ENCODE peak calls at places on chromosome 4, in nine cellular contexts. One of them, this sample, is unnamed.

GRCh38 chr4:47213539-47213938 is 182.2 kb downstream of the GABRB1 start:
- DNase-seq in ovary: no peak
- DNase-seq in Caco-2: no peak
- DNase-seq in OCI-LY7: no peak
- DNase-seq in endodermal cell: no peak
- DNase-seq in A549: no peak
- DNase-seq in neural progenitor cell: no peak
- DNase-seq in prostate gland: no peak
- DNase-seq in astrocyte of the spinal cord: no peak
- DNase-seq in this sample: no peak

GRCh38 chr4:15654556-15655222 is 468 bp downstream of the FBXL5 start:
- DNase-seq in ovary: peak; percentile 69
- DNase-seq in Caco-2: peak; percentile 59
- DNase-seq in OCI-LY7: peak; percentile 62
- DNase-seq in endodermal cell: peak; percentile 77
- DNase-seq in A549: peak; percentile 19
- DNase-seq in neural progenitor cell: peak; percentile 86
- DNase-seq in prostate gland: peak; percentile 55
- DNase-seq in astrocyte of the spinal cord: peak; percentile 46
- DNase-seq in this sample: no peak

GRCh38 chr4:47650584-47651130 is 165.6 kb downstream of the ATP10D start:
- DNase-seq in ovary: no peak
- DNase-seq in Caco-2: no peak
- DNase-seq in OCI-LY7: no peak
- DNase-seq in endodermal cell: no peak
- DNase-seq in A549: no peak
- DNase-seq in neural progenitor cell: no peak
- DNase-seq in prostate gland: no peak
- DNase-seq in astrocyte of the spinal cord: peak; percentile 59
- DNase-seq in this sample: no peak

GRCh38 chr4:130524057-130524456 is 1428.1 kb downstream of the C4orf33 start:
- DNase-seq in ovary: no peak
- DNase-seq in Caco-2: no peak
- DNase-seq in OCI-LY7: peak; percentile 3
- DNase-seq in endodermal cell: no peak
- DNase-seq in A549: no peak
- DNase-seq in neural progenitor cell: no peak
- DNase-seq in prostate gland: no peak
- DNase-seq in astrocyte of the spinal cord: no peak
- DNase-seq in this sample: no peak

GRCh38 chr4:166602068-166602467 is 632.2 kb downstream of the SPOCK3 start:
- DNase-seq in ovary: no peak
- DNase-seq in Caco-2: no peak
- DNase-seq in OCI-LY7: no peak
- DNase-seq in endodermal cell: peak; percentile 37
- DNase-seq in A549: no peak
- DNase-seq in neural progenitor cell: no peak
- DNase-seq in prostate gland: no peak
- DNase-seq in astrocyte of the spinal cord: no peak
- DNase-seq in this sample: no peak

GRCh38 chr4:114615435-114615834 is 16.8 kb downstream of the UGT8 start:
- DNase-seq in ovary: no peak
- DNase-seq in Caco-2: no peak
- DNase-seq in OCI-LY7: no peak
- DNase-seq in endodermal cell: no peak
- DNase-seq in A549: no peak
- DNase-seq in neural progenitor cell: no peak
- DNase-seq in prostate gland: no peak
- DNase-seq in astrocyte of the spinal cord: no peak
- DNase-seq in this sample: peak; percentile 51

GRCh38 chr4:107719211-107719926 is 665 bp downstream of the PAPSS1 start:
- DNase-seq in ovary: no peak
- DNase-seq in Caco-2: no peak
- DNase-seq in OCI-LY7: peak; percentile 55
- DNase-seq in endodermal cell: peak; percentile 86
- DNase-seq in A549: peak; percentile 20
- DNase-seq in neural progenitor cell: no peak
- DNase-seq in prostate gland: peak; percentile 22
- DNase-seq in astrocyte of the spinal cord: peak; percentile 50
- DNase-seq in this sample: no peak

GRCh38 chr4:48368389-48368788 is 27.1 kb downstream of the SLAIN2 start:
- DNase-seq in ovary: no peak
- DNase-seq in Caco-2: no peak
- DNase-seq in OCI-LY7: no peak
- DNase-seq in endodermal cell: no peak
- DNase-seq in A549: no peak
- DNase-seq in neural progenitor cell: no peak
- DNase-seq in prostate gland: no peak
- DNase-seq in astrocyte of the spinal cord: no peak
- DNase-seq in this sample: no peak

GRCh38 chr4:8235686-8236085 is 33.9 kb upstream of the HTRA3 start:
- DNase-seq in ovary: no peak
- DNase-seq in Caco-2: no peak
- DNase-seq in OCI-LY7: no peak
- DNase-seq in endodermal cell: no peak
- DNase-seq in A549: no peak
- DNase-seq in neural progenitor cell: no peak
- DNase-seq in prostate gland: no peak
- DNase-seq in astrocyte of the spinal cord: no peak
- DNase-seq in this sample: no peak

GRCh38 chr4:56480691-56481090 is 13.3 kb downstream of the SRP72 start:
- DNase-seq in ovary: no peak
- DNase-seq in Caco-2: no peak
- DNase-seq in OCI-LY7: no peak
- DNase-seq in endodermal cell: no peak
- DNase-seq in A549: no peak
- DNase-seq in neural progenitor cell: no peak
- DNase-seq in prostate gland: no peak
- DNase-seq in astrocyte of the spinal cord: no peak
- DNase-seq in this sample: no peak

GRCh38 chr4:87114245-87115062 is 106.0 kb downstream of the KLHL8 start:
- DNase-seq in ovary: no peak
- DNase-seq in Caco-2: peak; percentile 20
- DNase-seq in OCI-LY7: no peak
- DNase-seq in endodermal cell: peak; percentile 83
- DNase-seq in A549: no peak
- DNase-seq in neural progenitor cell: peak; percentile 48
- DNase-seq in prostate gland: no peak
- DNase-seq in astrocyte of the spinal cord: no peak
- DNase-seq in this sample: no peak

GRCh38 chr4:56653461-56654237 is 27.4 kb downstream of the HOPX start:
- DNase-seq in ovary: no peak
- DNase-seq in Caco-2: no peak
- DNase-seq in OCI-LY7: peak; percentile 12
- DNase-seq in endodermal cell: no peak
- DNase-seq in A549: no peak
- DNase-seq in neural progenitor cell: no peak
- DNase-seq in prostate gland: no peak
- DNase-seq in astrocyte of the spinal cord: no peak
- DNase-seq in this sample: no peak

GRCh38 chr4:81486502-81486901 is 14.8 kb upstream of the RASGEF1B start:
- DNase-seq in ovary: no peak
- DNase-seq in Caco-2: peak; percentile 23
- DNase-seq in OCI-LY7: no peak
- DNase-seq in endodermal cell: peak; percentile 80
- DNase-seq in A549: no peak
- DNase-seq in neural progenitor cell: no peak
- DNase-seq in prostate gland: peak; percentile 36
- DNase-seq in astrocyte of the spinal cord: no peak
- DNase-seq in this sample: no peak

GRCh38 chr4:87521757-87522374 is 7.3 kb downstream of the SPARCL1 start:
- DNase-seq in ovary: no peak
- DNase-seq in Caco-2: no peak
- DNase-seq in OCI-LY7: no peak
- DNase-seq in endodermal cell: no peak
- DNase-seq in A549: peak; percentile 5
- DNase-seq in neural progenitor cell: no peak
- DNase-seq in prostate gland: peak; percentile 64
- DNase-seq in astrocyte of the spinal cord: peak; percentile 57
- DNase-seq in this sample: no peak

GRCh38 chr4:159146007-159146330 is 43.1 kb downstream of the RAPGEF2 start:
- DNase-seq in ovary: no peak
- DNase-seq in Caco-2: no peak
- DNase-seq in OCI-LY7: no peak
- DNase-seq in endodermal cell: no peak
- DNase-seq in A549: no peak
- DNase-seq in neural progenitor cell: no peak
- DNase-seq in prostate gland: no peak
- DNase-seq in astrocyte of the spinal cord: no peak
- DNase-seq in this sample: no peak

GRCh38 chr4:14111730-14112171 is 484.2 kb upstream of the BOD1L1 start:
- DNase-seq in ovary: no peak
- DNase-seq in Caco-2: no peak
- DNase-seq in OCI-LY7: no peak
- DNase-seq in endodermal cell: no peak
- DNase-seq in A549: peak; percentile 45
- DNase-seq in neural progenitor cell: no peak
- DNase-seq in prostate gland: peak; percentile 70
- DNase-seq in astrocyte of the spinal cord: peak; percentile 50
- DNase-seq in this sample: no peak

GRCh38 chr4:56995525-56995924 is 16.8 kb downstream of the POLR2B start:
- DNase-seq in ovary: peak; percentile 72
- DNase-seq in Caco-2: no peak
- DNase-seq in OCI-LY7: no peak
- DNase-seq in endodermal cell: no peak
- DNase-seq in A549: no peak
- DNase-seq in neural progenitor cell: no peak
- DNase-seq in prostate gland: peak; percentile 63
- DNase-seq in astrocyte of the spinal cord: peak; percentile 96
- DNase-seq in this sample: no peak

GRCh38 chr4:186472948-186473347 is 82.4 kb downstream of the MTNR1A start:
- DNase-seq in ovary: no peak
- DNase-seq in Caco-2: no peak
- DNase-seq in OCI-LY7: peak; percentile 1
- DNase-seq in endodermal cell: peak; percentile 57
- DNase-seq in A549: peak; percentile 33
- DNase-seq in neural progenitor cell: peak; percentile 39
- DNase-seq in prostate gland: no peak
- DNase-seq in astrocyte of the spinal cord: peak; percentile 52
- DNase-seq in this sample: no peak

GRCh38 chr4:6924361-6924779 is 14.7 kb downstream of the TBC1D14 start:
- DNase-seq in ovary: no peak
- DNase-seq in Caco-2: no peak
- DNase-seq in OCI-LY7: no peak
- DNase-seq in endodermal cell: no peak
- DNase-seq in A549: no peak
- DNase-seq in neural progenitor cell: no peak
- DNase-seq in prostate gland: no peak
- DNase-seq in astrocyte of the spinal cord: no peak
- DNase-seq in this sample: no peak
- TF ChIP-seq CTCF in ovary: no peak
- TF ChIP-seq CTCF in Caco-2: no peak
- TF ChIP-seq CTCF in OCI-LY7: no peak
- TF ChIP-seq CTCF in endodermal cell: no peak
- TF ChIP-seq CTCF in A549: no peak
- TF ChIP-seq CTCF in neural progenitor cell: no peak
- TF ChIP-seq CTCF in prostate gland: no peak
- TF ChIP-seq CTCF in astrocyte of the spinal cord: no peak
- TF ChIP-seq CTCF in this sample: no peak

DNA sequence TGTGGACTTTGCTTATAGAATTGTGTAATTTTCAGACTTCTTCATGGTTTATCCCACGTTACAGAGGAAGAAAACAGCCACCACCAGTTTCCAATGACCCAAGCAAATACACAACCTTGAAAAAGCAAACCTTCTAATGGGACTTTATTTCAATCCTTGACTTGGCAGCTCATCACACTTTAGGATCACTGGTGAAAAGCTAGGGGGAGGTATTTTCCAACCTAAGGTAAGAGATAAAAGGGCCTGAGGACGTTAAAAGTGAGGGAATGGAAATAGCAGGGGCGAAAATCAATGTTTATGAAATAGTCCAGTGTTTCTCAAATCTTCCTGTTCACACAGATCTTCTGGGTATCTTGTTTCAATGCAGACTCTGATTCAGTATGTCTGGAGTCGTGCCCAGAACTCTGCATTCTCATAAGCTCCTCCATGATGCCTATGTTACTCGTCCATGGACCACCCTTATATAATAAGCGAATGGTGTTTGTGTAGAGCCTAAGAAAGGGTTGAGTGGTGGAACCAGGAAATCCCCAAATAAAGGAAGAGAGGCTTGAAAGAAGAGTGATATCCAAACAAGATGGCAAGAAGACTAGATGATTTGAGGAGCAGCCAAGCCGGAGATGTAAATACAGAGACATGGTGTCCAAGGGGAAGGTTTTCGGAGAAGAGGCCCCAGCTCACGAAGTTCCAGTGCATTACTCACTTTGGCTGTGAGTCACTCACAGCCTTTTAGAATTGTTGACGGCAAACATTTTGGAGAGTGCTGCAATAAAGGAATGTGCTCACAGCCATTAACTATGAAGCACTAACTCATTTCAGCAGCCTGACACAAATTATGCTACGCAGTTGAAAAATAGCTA is 215.6 kb upstream of the PPARGC1A start:
- DNase-seq in ovary: no peak
- DNase-seq in Caco-2: no peak
- DNase-seq in OCI-LY7: no peak
- DNase-seq in endodermal cell: no peak
- DNase-seq in A549: no peak
- DNase-seq in neural progenitor cell: no peak
- DNase-seq in prostate gland: no peak
- DNase-seq in astrocyte of the spinal cord: peak; percentile 95
- DNase-seq in this sample: no peak
- H3K4me3 ChIP-seq in ovary: no peak overlapping the region
- H3K4me3 ChIP-seq in Caco-2: no peak overlapping the region
- H3K4me3 ChIP-seq in OCI-LY7: no peak overlapping the region
- H3K4me3 ChIP-seq in endodermal cell: no peak overlapping the region
- H3K4me3 ChIP-seq in A549: no peak overlapping the region
- H3K4me3 ChIP-seq in neural progenitor cell: no peak overlapping the region
- H3K4me3 ChIP-seq in prostate gland: no peak overlapping the region
- H3K4me3 ChIP-seq in astrocyte of the spinal cord: no peak overlapping the region
- H3K4me3 ChIP-seq in this sample: no peak overlapping the region

DNA sequence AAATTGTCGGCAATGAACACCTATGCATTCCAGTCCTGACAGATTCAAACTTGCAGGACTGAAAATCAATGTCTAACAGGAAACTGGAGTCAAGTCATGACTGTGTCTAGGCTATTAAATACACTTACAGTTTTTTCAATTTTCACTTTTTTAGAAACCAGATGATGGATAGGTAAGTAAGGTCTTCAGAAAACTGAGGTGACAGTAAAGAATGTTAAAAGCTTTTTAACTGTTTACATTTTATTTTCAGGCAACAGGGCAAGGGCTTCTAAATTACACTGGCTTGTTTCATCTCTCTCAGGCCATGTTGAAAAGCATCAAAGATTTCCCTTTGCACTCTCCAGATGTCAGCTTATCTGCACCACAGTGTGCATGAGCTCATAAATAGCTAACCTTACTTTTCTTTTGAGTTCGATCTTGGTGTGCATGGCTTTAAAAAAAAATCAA is 65.2 kb downstream of the SEC24D start:
- DNase-seq in ovary: no peak
- DNase-seq in Caco-2: no peak
- DNase-seq in OCI-LY7: no peak
- DNase-seq in endodermal cell: no peak
- DNase-seq in A549: no peak
- DNase-seq in neural progenitor cell: no peak
- DNase-seq in prostate gland: no peak
- DNase-seq in astrocyte of the spinal cord: no peak
- DNase-seq in this sample: no peak
- TF ChIP-seq CTCF in ovary: no peak
- TF ChIP-seq CTCF in Caco-2: no peak
- TF ChIP-seq CTCF in OCI-LY7: no peak
- TF ChIP-seq CTCF in endodermal cell: no peak
- TF ChIP-seq CTCF in A549: no peak
- TF ChIP-seq CTCF in neural progenitor cell: no peak
- TF ChIP-seq CTCF in prostate gland: no peak
- TF ChIP-seq CTCF in astrocyte of the spinal cord: no peak
- TF ChIP-seq CTCF in this sample: no peak

GRCh38 chr4:168633474-168633873 is 136.6 kb downstream of the PALLD start:
- DNase-seq in ovary: no peak
- DNase-seq in Caco-2: no peak
- DNase-seq in OCI-LY7: no peak
- DNase-seq in endodermal cell: no peak
- DNase-seq in A549: no peak
- DNase-seq in neural progenitor cell: no peak
- DNase-seq in prostate gland: no peak
- DNase-seq in astrocyte of the spinal cord: no peak
- DNase-seq in this sample: no peak
- H3K4me3 ChIP-seq in ovary: peak overlapping the region; percentile 63
- H3K4me3 ChIP-seq in Caco-2: no peak overlapping the region
- H3K4me3 ChIP-seq in OCI-LY7: no peak overlapping the region
- H3K4me3 ChIP-seq in endodermal cell: peak overlapping the region; percentile 85
- H3K4me3 ChIP-seq in A549: peak overlapping the region; percentile 58
- H3K4me3 ChIP-seq in neural progenitor cell: peak overlapping the region; percentile 77
- H3K4me3 ChIP-seq in prostate gland: no peak overlapping the region
- H3K4me3 ChIP-seq in astrocyte of the spinal cord: peak overlapping the region; percentile 85
- H3K4me3 ChIP-seq in this sample: no peak overlapping the region

This sample was measured in epithelial cell of proximal tubule.